ENCODE peak calls at places on chromosomes 7 and 10, in five cellular contexts. One of them, this sample, is unnamed.
A peak's percentile ranks its signal among the peaks of the same experiment; 100 is the strongest.

GRCh38 chr10:71582019-71582418 is 137.6 kb downstream of the C10orf105 start:
- DNase-seq in psoas muscle: no peak
- DNase-seq in breast epithelium: no peak
- DNase-seq in heart left ventricle: peak; percentile 31
- DNase-seq in prostate gland: no peak
- DNase-seq in this sample: no peak

GRCh38 chr7:130988443-130988842 is 254.4 kb upstream of the KLF14 start:
- DNase-seq in breast epithelium: no peak
- DNase-seq in psoas muscle: no peak
- DNase-seq in prostate gland: no peak
- DNase-seq in heart left ventricle: no peak
- DNase-seq in this sample: peak; percentile 46

GRCh38 chr10:77269163-77269562 is 368.4 kb downstream of the KCNMA1 start:
- DNase-seq in psoas muscle: no peak
- DNase-seq in heart left ventricle: no peak
- DNase-seq in prostate gland: no peak
- DNase-seq in breast epithelium: no peak
- DNase-seq in this sample: no peak

GRCh38 chr7:82506208-82506607 is 62.6 kb upstream of the CACNA2D1 start:
- DNase-seq in psoas muscle: no peak
- DNase-seq in heart left ventricle: no peak
- DNase-seq in prostate gland: no peak
- DNase-seq in breast epithelium: no peak
- DNase-seq in this sample: no peak

GRCh38 chr7:152137476-152138025 is 112.1 kb downstream of the GALNT11 start:
- DNase-seq in psoas muscle: no peak
- DNase-seq in heart left ventricle: no peak
- DNase-seq in breast epithelium: no peak
- DNase-seq in prostate gland: no peak
- DNase-seq in this sample: no peak

GRCh38 chr10:24238527-24239247 is 29.7 kb downstream of the KIAA1217 start:
- DNase-seq in psoas muscle: no peak
- DNase-seq in heart left ventricle: no peak
- DNase-seq in breast epithelium: no peak
- DNase-seq in prostate gland: peak; percentile 50
- DNase-seq in this sample: no peak

GRCh38 chr7:113289140-113289740 is 170.9 kb upstream of the SMIM30 start:
- DNase-seq in prostate gland: no peak
- DNase-seq in breast epithelium: no peak
- DNase-seq in heart left ventricle: no peak
- DNase-seq in psoas muscle: no peak
- DNase-seq in this sample: no peak

GRCh38 chr10:47301833-47302232 is 1.8 kb downstream of the GDF10 start:
- DNase-seq in breast epithelium: no peak
- DNase-seq in prostate gland: no peak
- DNase-seq in psoas muscle: no peak
- DNase-seq in heart left ventricle: no peak
- DNase-seq in this sample: no peak

GRCh38 chr10:68989317-68989990 is 851 bp downstream of the KIFBP start:
- DNase-seq in breast epithelium: no peak
- DNase-seq in psoas muscle: no peak
- DNase-seq in prostate gland: no peak
- DNase-seq in heart left ventricle: no peak
- DNase-seq in this sample: no peak

GRCh38 chr7:57641521-57642067 is 191.6 kb downstream of the ZNF716 start:
- DNase-seq in psoas muscle: no peak
- DNase-seq in breast epithelium: no peak
- DNase-seq in prostate gland: no peak
- DNase-seq in heart left ventricle: no peak
- DNase-seq in this sample: no peak

GRCh38 chr7:120996333-120996982 is 7.9 kb downstream of the CPED1 start:
- DNase-seq in psoas muscle: peak; percentile 27
- DNase-seq in heart left ventricle: peak; percentile 83
- DNase-seq in prostate gland: peak; percentile 74
- DNase-seq in breast epithelium: peak; percentile 56
- DNase-seq in this sample: no peak

GRCh38 chr10:58514102-58514472 is 1.4 kb downstream of the BICC1 start:
- DNase-seq in breast epithelium: no peak
- DNase-seq in prostate gland: no peak
- DNase-seq in psoas muscle: no peak
- DNase-seq in heart left ventricle: no peak
- DNase-seq in this sample: no peak

GRCh38 chr7:147279516-147279915 is 1162.9 kb downstream of the CNTNAP2 start:
- DNase-seq in prostate gland: no peak
- DNase-seq in breast epithelium: no peak
- DNase-seq in heart left ventricle: no peak
- DNase-seq in psoas muscle: no peak
- DNase-seq in this sample: no peak

GRCh38 chr7:135558881-135559280 is 1.2 kb downstream of the NUP205 start:
- DNase-seq in prostate gland: no peak
- DNase-seq in breast epithelium: no peak
- DNase-seq in psoas muscle: no peak
- DNase-seq in heart left ventricle: no peak
- DNase-seq in this sample: no peak

DNA sequence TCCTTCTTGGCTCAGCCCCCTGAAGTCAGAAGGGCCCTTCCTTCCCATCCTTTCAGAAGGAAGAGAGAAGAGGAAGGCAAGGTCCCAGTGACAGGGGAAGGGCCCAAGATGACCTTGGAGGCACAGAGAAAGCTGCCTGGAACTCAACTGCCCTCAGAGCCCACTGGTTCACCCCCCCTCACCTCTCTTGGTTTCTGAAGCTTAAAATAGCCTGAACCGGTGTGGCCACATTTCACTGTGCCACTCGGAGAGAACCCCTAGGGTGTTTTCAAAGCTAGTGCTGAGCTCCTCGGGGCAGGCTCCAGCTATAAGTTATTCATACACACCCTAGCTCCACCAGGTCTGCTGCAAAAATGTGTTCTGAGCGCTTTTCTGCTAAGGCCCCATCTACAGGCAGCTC is 60.9 kb upstream of the ADRB1 start:
- DNase-seq in psoas muscle: no peak
- DNase-seq in heart left ventricle: no peak
- DNase-seq in breast epithelium: peak; percentile 70
- DNase-seq in prostate gland: peak; percentile 73
- DNase-seq in this sample: no peak
- H3K27ac ChIP-seq in psoas muscle: no peak overlapping the region
- H3K27ac ChIP-seq in heart left ventricle: peak overlapping the region; percentile 49
- H3K27ac ChIP-seq in breast epithelium: peak overlapping the region; percentile 80
- H3K27ac ChIP-seq in prostate gland: peak overlapping the region; percentile 41
- H3K27ac ChIP-seq in this sample: no peak overlapping the region

GRCh38 chr7:155051355-155051754 is 18.8 kb upstream of the HTR5A start:
- DNase-seq in breast epithelium: no peak
- DNase-seq in heart left ventricle: no peak
- DNase-seq in prostate gland: no peak
- DNase-seq in psoas muscle: no peak
- DNase-seq in this sample: no peak
- H3K27ac ChIP-seq in breast epithelium: no peak overlapping the region
- H3K27ac ChIP-seq in heart left ventricle: no peak overlapping the region
- H3K27ac ChIP-seq in prostate gland: no peak overlapping the region
- H3K27ac ChIP-seq in psoas muscle: no peak overlapping the region
- H3K27ac ChIP-seq in this sample: no peak overlapping the region

GRCh38 chr7:116708861-116709260 is 36.9 kb downstream of the MET start:
- DNase-seq in breast epithelium: no peak
- DNase-seq in prostate gland: no peak
- DNase-seq in heart left ventricle: no peak
- DNase-seq in psoas muscle: no peak
- DNase-seq in this sample: no peak

GRCh38 chr7:116709336-116709735 is 37.3 kb downstream of the MET start:
- DNase-seq in breast epithelium: no peak
- DNase-seq in psoas muscle: no peak
- DNase-seq in heart left ventricle: no peak
- DNase-seq in prostate gland: no peak
- DNase-seq in this sample: no peak

GRCh38 chr7:116710764-116711452 is 38.9 kb downstream of the MET start:
- DNase-seq in breast epithelium: no peak
- DNase-seq in heart left ventricle: no peak
- DNase-seq in prostate gland: no peak
- DNase-seq in psoas muscle: no peak
- DNase-seq in this sample: no peak

GRCh38 chr7:116707289-116707688 is 35.3 kb downstream of the MET start:
- DNase-seq in psoas muscle: no peak
- DNase-seq in heart left ventricle: no peak
- DNase-seq in breast epithelium: no peak
- DNase-seq in prostate gland: no peak
- DNase-seq in this sample: no peak

DNA sequence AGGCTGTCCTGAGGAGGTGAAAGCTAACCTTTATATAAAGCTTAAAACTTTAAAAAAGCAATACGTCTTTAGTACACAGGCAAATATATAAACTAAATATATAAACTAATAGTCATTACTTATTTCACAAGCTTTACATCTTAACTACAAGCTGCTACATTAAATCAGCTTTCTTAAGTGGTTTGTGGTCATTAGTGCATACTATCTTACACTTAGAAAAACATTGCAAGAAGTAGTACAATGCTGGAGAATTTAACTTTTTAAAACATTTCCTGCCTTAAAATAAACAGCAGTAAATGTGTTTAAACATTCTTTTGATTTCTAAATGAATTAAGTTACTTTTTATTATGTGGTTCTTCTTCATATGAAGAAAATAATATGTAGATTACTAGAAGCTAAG is 36.3 kb downstream of the MET start:
- DNase-seq in heart left ventricle: no peak
- DNase-seq in prostate gland: no peak
- DNase-seq in breast epithelium: no peak
- DNase-seq in psoas muscle: no peak
- DNase-seq in this sample: no peak
- H3K27ac ChIP-seq in heart left ventricle: no peak overlapping the region
- H3K27ac ChIP-seq in prostate gland: no peak overlapping the region
- H3K27ac ChIP-seq in breast epithelium: peak overlapping the region; percentile 53
- H3K27ac ChIP-seq in psoas muscle: no peak overlapping the region
- H3K27ac ChIP-seq in this sample: no peak overlapping the region

DNA sequence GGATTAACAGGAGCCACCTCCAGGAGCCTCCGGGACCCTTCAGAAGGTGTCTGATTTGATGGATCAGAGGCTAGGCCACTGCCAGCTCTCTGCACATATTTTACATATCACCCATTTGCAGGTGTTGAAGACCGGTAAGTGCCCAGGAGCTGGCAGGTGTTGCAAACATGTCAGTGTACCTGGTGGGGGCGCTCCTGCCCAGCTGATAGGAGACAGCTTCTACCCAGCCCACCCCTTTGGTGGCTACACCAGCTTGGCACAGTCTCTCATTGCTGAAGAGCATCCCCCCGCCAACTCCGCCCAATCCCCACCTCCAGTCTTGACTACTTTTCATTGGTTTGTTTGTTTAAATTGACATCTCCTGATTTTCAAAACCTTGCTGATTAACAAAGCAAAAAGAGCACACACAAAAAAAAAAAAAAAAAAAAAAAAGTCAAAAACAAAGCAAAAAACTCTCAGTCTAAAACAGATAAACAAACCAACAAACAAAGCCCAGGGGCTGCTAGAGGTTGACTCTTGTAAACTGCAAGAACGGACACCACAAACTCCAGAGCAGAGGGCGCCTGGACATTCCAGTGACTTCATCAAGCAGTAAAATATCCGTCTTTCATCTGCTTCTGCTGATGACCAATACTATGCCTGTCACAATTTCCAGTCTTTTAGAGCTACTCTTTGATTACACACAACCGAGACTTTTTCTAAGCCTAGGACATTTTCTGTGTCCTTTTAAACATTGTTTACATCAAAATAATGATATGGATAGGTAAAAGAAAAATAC is 275.3 kb downstream of the NRG3 start:
- DNase-seq in breast epithelium: no peak
- DNase-seq in heart left ventricle: peak; percentile 18
- DNase-seq in psoas muscle: peak; percentile 13
- DNase-seq in prostate gland: no peak
- DNase-seq in this sample: no peak
- H3K27ac ChIP-seq in breast epithelium: no peak overlapping the region
- H3K27ac ChIP-seq in heart left ventricle: no peak overlapping the region
- H3K27ac ChIP-seq in psoas muscle: no peak overlapping the region
- H3K27ac ChIP-seq in prostate gland: no peak overlapping the region
- H3K27ac ChIP-seq in this sample: no peak overlapping the region

GRCh38 chr7:116706668-116707126 is 34.7 kb downstream of the MET start:
- DNase-seq in prostate gland: no peak
- DNase-seq in breast epithelium: no peak
- DNase-seq in heart left ventricle: no peak
- DNase-seq in psoas muscle: no peak
- DNase-seq in this sample: no peak
- H3K27ac ChIP-seq in prostate gland: no peak overlapping the region
- H3K27ac ChIP-seq in breast epithelium: peak overlapping the region; percentile 54
- H3K27ac ChIP-seq in heart left ventricle: no peak overlapping the region
- H3K27ac ChIP-seq in psoas muscle: peak overlapping the region; percentile 60
- H3K27ac ChIP-seq in this sample: no peak overlapping the region

GRCh38 chr10:33249137-33249536 is 85.3 kb downstream of the NRP1 start:
- DNase-seq in prostate gland: no peak
- DNase-seq in breast epithelium: no peak
- DNase-seq in heart left ventricle: no peak
- DNase-seq in psoas muscle: no peak
- DNase-seq in this sample: no peak
- H3K27ac ChIP-seq in prostate gland: no peak overlapping the region
- H3K27ac ChIP-seq in breast epithelium: no peak overlapping the region
- H3K27ac ChIP-seq in heart left ventricle: peak overlapping the region; percentile 87
- H3K27ac ChIP-seq in psoas muscle: peak overlapping the region; percentile 69
- H3K27ac ChIP-seq in this sample: no peak overlapping the region

This sample was measured in CD4-positive, CD25-positive, alpha-beta regulatory T cell.